ENCODE peak calls at places on chromosomes 5 and 9, in eight cellular contexts. G is CD8-positive, alpha-beta T cell; F is OCI-LY7; L is fibroblast of villous mesenchyme; T is omental fat pad; H is upper lobe of right lung; Y is AG09309; Z is B cell. Q is an unnamed sample.

GRCh38 chr9:134066923-134067851 is 639 bp downstream of the BRD3 start:
- DNase-seq in T (no peak), L (peak; percentile 33), Z (peak; percentile 65), Y (no peak), H (peak; percentile 70), G (no peak), F (peak; percentile 47), Q (peak; percentile 72)

GRCh38 chr9:129759329-129759728 is 6.5 kb upstream of the PTGES start:
- DNase-seq in H (no peak), Z (no peak), Y (no peak), G (no peak), T (no peak), L (no peak), F (no peak), Q (no peak)

GRCh38 chr5:68745459-68745858 is 348.4 kb upstream of the SLC30A5 start:
- DNase-seq in Y (no peak), Z (peak; percentile 15), H (no peak), F (no peak), T (no peak), G (no peak), L (peak; percentile 22), Q (no peak)

GRCh38 chr5:151139015-151139414 is 18.6 kb downstream of the ANXA6 start:
- DNase-seq in F (no peak), Z (no peak), Y (no peak), G (no peak), T (no peak), L (no peak), H (no peak), Q (no peak)

GRCh38 chr9:106156462-106156861 is 462.1 kb downstream of the TMEM38B start:
- DNase-seq in L (no peak), Z (no peak), G (no peak), Y (no peak), T (no peak), F (no peak), H (no peak), Q (no peak)

GRCh38 chr5:180790020-180790419 is 12.6 kb downstream of the MGAT1 start:
- DNase-seq in H (no peak), T (no peak), G (no peak), F (peak; percentile 44), Z (peak; percentile 29), L (no peak), Y (no peak), Q (no peak)

GRCh38 chr5:157744055-157745011 is 821 bp downstream of the LSM11 start:
- DNase-seq in Y (no peak), Z (peak; percentile 15), H (peak; percentile 73), G (no peak), F (peak; percentile 71), T (no peak), L (peak; percentile 25), Q (no peak)

GRCh38 chr9:34654317-34655083 is 2.5 kb downstream of the IL11RA start:
- DNase-seq in L (peak; percentile 43), Y (peak; percentile 47), Z (no peak), H (no peak), T (no peak), F (no peak), G (no peak), Q (no peak)

GRCh38 chr9:5617749-5618148 is 11.2 kb upstream of the RIC1 start:
- DNase-seq in H (no peak), Z (peak; percentile 67), L (no peak), T (no peak), F (peak; percentile 79), G (no peak), Y (no peak), Q (peak; percentile 41)

GRCh38 chr9:122366074-122366672 is 4.7 kb upstream of the PTGS1 start:
- DNase-seq in H (no peak), Z (no peak), F (no peak), L (peak; percentile 83), G (no peak), T (no peak), Y (no peak), Q (no peak)

GRCh38 chr9:38417003-38417965 is 7.0 kb downstream of the IGFBPL1 start:
- DNase-seq in Y (no peak), T (no peak), H (no peak), L (no peak), Z (peak; percentile 10), G (no peak), F (peak; percentile 24), Q (peak; percentile 63)

GRCh38 chr5:166507810-166508419 is 1783.5 kb upstream of the WWC1 start:
- DNase-seq in Y (no peak), L (no peak), G (no peak), F (no peak), Z (no peak), H (no peak), T (no peak), Q (no peak)

GRCh38 chr5:139746691-139747582 is 48.7 kb upstream of the PSD2 start:
- DNase-seq in H (no peak), L (no peak), G (peak; percentile 50), F (peak; percentile 68), Y (no peak), T (no peak), Z (peak; percentile 93), Q (peak; percentile 81)

GRCh38 chr5:33120671-33121070 is 320.1 kb upstream of the TARS1 start:
- DNase-seq in G (no peak), T (no peak), Z (no peak), F (no peak), H (no peak), Y (peak; percentile 58), L (no peak), Q (no peak)

DNA sequence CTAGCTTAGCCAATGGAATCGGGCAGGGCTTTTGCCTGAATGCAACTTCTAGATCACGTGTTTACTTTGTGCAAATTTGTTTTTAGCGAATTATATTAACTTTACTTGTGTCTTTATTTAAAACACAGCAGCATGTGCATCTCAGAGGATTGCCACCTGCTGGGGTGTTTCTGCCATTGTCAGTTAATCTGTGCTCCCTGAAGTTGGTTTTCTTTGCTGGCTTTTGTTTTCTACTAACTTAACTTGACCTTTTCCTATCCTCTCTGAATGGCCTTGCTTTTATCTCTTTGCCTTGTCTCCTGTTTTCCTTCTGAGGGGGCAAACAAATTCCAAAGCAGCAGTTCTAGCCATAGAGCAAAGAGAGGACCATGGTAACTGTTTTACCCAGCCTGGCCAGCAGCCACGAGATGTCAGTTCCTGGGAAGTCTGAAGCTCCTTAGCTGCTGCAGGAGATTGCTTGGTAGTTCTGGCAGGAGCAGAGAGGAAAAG is 67.6 kb downstream of the ARHGEF28 start:
- DNase-seq in T (no peak), G (no peak), Y (no peak), F (peak; percentile 2), L (peak; percentile 48), Z (no peak), H (no peak), Q (peak; percentile 27)
- TF ChIP-seq CTCF in T (no peak), G (no peak), Y (peak; percentile 62), F (peak; percentile 65), L (peak; percentile 65), Z (no peak), H (peak; percentile 44), Q (no peak)

GRCh38 chr5:140840978-140841962 is at the start of gene PCDHA8:
- DNase-seq in H (no peak), L (no peak), Y (no peak), Z (no peak), G (no peak), T (no peak), F (peak; percentile 35), Q (no peak)
- TF ChIP-seq CTCF in H (no peak), L (peak; percentile 35), Y (peak; percentile 64), Z (no peak), G (no peak), T (no peak), F (peak; percentile 77), Q (no peak)

GRCh38 chr9:104971521-104971920 is 43.6 kb upstream of the ABCA1 start:
- DNase-seq in F (no peak), H (no peak), Y (no peak), Z (no peak), G (no peak), T (no peak), L (no peak), Q (no peak)

GRCh38 chr9:104970588-104970987 is 42.6 kb upstream of the ABCA1 start:
- DNase-seq in Z (no peak), F (no peak), T (no peak), Y (peak; percentile 16), L (peak; percentile 79), H (no peak), G (no peak), Q (no peak)

GRCh38 chr9:104969116-104969515 is 41.2 kb upstream of the ABCA1 start:
- DNase-seq in T (no peak), G (no peak), F (no peak), L (no peak), Y (no peak), Z (no peak), H (no peak), Q (no peak)

GRCh38 chr9:104974053-104974983 is 46.4 kb upstream of the ABCA1 start:
- DNase-seq in G (no peak), Y (no peak), F (no peak), Z (no peak), H (no peak), T (no peak), L (no peak), Q (no peak)

DNA sequence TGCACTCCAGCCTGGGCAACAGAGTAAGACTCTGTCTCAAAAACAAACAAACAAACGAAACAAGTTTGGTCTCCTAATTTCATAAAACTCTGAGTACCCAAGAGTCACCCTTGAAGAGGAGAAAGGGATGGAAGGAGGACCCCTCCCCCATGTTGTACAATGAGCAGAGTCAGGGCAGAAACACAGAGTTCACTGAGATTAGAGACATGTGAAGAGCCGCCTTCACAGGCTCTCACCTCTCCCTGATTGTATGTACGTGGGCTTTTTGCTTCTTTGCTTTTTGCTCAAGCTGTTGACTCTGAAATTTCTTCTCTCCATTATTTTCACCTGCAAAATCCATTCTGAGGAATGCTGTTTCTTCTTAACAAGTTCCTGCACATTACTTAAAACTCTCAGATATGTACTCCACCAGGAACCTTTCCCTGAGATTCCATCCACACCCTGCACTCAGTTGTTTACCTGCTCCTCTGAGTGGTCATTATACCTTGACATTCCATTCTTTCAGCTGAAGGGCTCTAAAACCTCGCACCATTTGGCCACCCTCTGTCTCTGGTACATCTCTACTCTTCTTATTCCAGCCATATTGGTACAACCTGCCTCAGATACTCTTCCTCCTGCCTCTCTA is 44.4 kb upstream of the ABCA1 start:
- DNase-seq in Z (no peak), T (no peak), L (no peak), H (no peak), Y (no peak), G (no peak), F (no peak), Q (no peak)
- TF ChIP-seq CTCF in Z (no peak), T (no peak), L (no peak), H (no peak), Y (no peak), G (no peak), F (no peak), Q (no peak)

GRCh38 chr9:127917603-127918002 is 762 bp upstream of the ST6GALNAC4 start:
- DNase-seq in H (no peak), T (no peak), Y (no peak), Z (peak; percentile 86), G (no peak), F (peak; percentile 94), L (no peak), Q (no peak)

GRCh38 chr9:127916665-127917581 is at the start of gene ST6GALNAC4:
- DNase-seq in Y (no peak), Z (peak; percentile 98), G (peak; percentile 93), L (peak; percentile 93), H (peak; percentile 98), F (peak; percentile 95), T (peak; percentile 92), Q (peak; percentile 99)

GRCh38 chr9:127920794-127921193 is 4.0 kb upstream of the ST6GALNAC4 start:
- DNase-seq in F (no peak), H (no peak), T (no peak), Y (no peak), Z (no peak), L (no peak), G (no peak), Q (no peak)

GRCh38 chr9:127919253-127919815 is 2.5 kb upstream of the ST6GALNAC4 start:
- DNase-seq in Z (no peak), H (peak; percentile 92), T (peak; percentile 80), L (peak; percentile 99), Y (peak; percentile 99), G (no peak), F (no peak), Q (no peak)

GRCh38 chr9:127918201-127919107 is 1.6 kb upstream of the ST6GALNAC4 start:
- DNase-seq in L (peak; percentile 64), T (no peak), H (no peak), G (no peak), F (peak; percentile 64), Y (no peak), Z (peak; percentile 38), Q (no peak)
- TF ChIP-seq CTCF in L (peak; percentile 17), T (no peak), H (no peak), G (no peak), F (peak; percentile 72), Y (peak; percentile 14), Z (no peak), Q (peak; percentile 26)

Q was measured in GM20000.